ENCODE peak calls at places on chromosomes 5 and 9, in eight cellular contexts. One of them, this sample, is unnamed.

GRCh38 chr9:83934569-83935275 is 13.5 kb upstream of the KIF27 start:
- DNase-seq in astrocyte of the spinal cord: peak; percentile 46
- DNase-seq in AG04450: no peak
- DNase-seq in fibroblast of mammary gland: peak; percentile 83
- DNase-seq in endothelial cell of umbilical vein: no peak
- DNase-seq in Peyer's patch: no peak
- DNase-seq in HCT116: no peak
- DNase-seq in body of pancreas: no peak
- DNase-seq in this sample: no peak

GRCh38 chr5:60856059-60856458 is 12.0 kb upstream of the ELOVL7 start:
- DNase-seq in astrocyte of the spinal cord: no peak
- DNase-seq in AG04450: no peak
- DNase-seq in fibroblast of mammary gland: peak; percentile 81
- DNase-seq in endothelial cell of umbilical vein: no peak
- DNase-seq in Peyer's patch: no peak
- DNase-seq in HCT116: no peak
- DNase-seq in body of pancreas: no peak
- DNase-seq in this sample: no peak

GRCh38 chr5:149687789-149688188 is 42.3 kb upstream of the PPARGC1B start:
- DNase-seq in astrocyte of the spinal cord: no peak
- DNase-seq in AG04450: no peak
- DNase-seq in fibroblast of mammary gland: no peak
- DNase-seq in endothelial cell of umbilical vein: no peak
- DNase-seq in Peyer's patch: no peak
- DNase-seq in HCT116: no peak
- DNase-seq in body of pancreas: no peak
- DNase-seq in this sample: no peak

GRCh38 chr5:53983568-53984465 is 326.6 kb downstream of the ARL15 start:
- DNase-seq in astrocyte of the spinal cord: no peak
- DNase-seq in AG04450: no peak
- DNase-seq in fibroblast of mammary gland: peak; percentile 69
- DNase-seq in endothelial cell of umbilical vein: no peak
- DNase-seq in Peyer's patch: no peak
- DNase-seq in HCT116: no peak
- DNase-seq in body of pancreas: no peak
- DNase-seq in this sample: no peak

GRCh38 chr9:17813798-17814197 is 234.9 kb downstream of the SH3GL2 start:
- DNase-seq in astrocyte of the spinal cord: no peak
- DNase-seq in AG04450: no peak
- DNase-seq in fibroblast of mammary gland: no peak
- DNase-seq in endothelial cell of umbilical vein: no peak
- DNase-seq in Peyer's patch: no peak
- DNase-seq in HCT116: no peak
- DNase-seq in body of pancreas: no peak
- DNase-seq in this sample: no peak

GRCh38 chr9:34520096-34520495 is 2.7 kb downstream of the ENHO start:
- DNase-seq in astrocyte of the spinal cord: no peak
- DNase-seq in AG04450: no peak
- DNase-seq in fibroblast of mammary gland: no peak
- DNase-seq in endothelial cell of umbilical vein: no peak
- DNase-seq in Peyer's patch: no peak
- DNase-seq in HCT116: no peak
- DNase-seq in body of pancreas: no peak
- DNase-seq in this sample: no peak

GRCh38 chr9:34289159-34289558 is 39.9 kb downstream of the KIF24 start:
- DNase-seq in astrocyte of the spinal cord: no peak
- DNase-seq in AG04450: no peak
- DNase-seq in fibroblast of mammary gland: no peak
- DNase-seq in endothelial cell of umbilical vein: no peak
- DNase-seq in Peyer's patch: no peak
- DNase-seq in HCT116: no peak
- DNase-seq in body of pancreas: no peak
- DNase-seq in this sample: no peak

GRCh38 chr5:42970636-42971559 is 69.2 kb downstream of the ANXA2R start:
- DNase-seq in astrocyte of the spinal cord: no peak
- DNase-seq in AG04450: no peak
- DNase-seq in fibroblast of mammary gland: no peak
- DNase-seq in endothelial cell of umbilical vein: no peak
- DNase-seq in Peyer's patch: no peak
- DNase-seq in HCT116: no peak
- DNase-seq in body of pancreas: no peak
- DNase-seq in this sample: no peak

GRCh38 chr5:142239394-142240159 is 85.2 kb downstream of the SPRY4 start:
- DNase-seq in astrocyte of the spinal cord: no peak
- DNase-seq in AG04450: no peak
- DNase-seq in fibroblast of mammary gland: no peak
- DNase-seq in endothelial cell of umbilical vein: no peak
- DNase-seq in Peyer's patch: no peak
- DNase-seq in HCT116: no peak
- DNase-seq in body of pancreas: no peak
- DNase-seq in this sample: no peak

GRCh38 chr5:132566657-132567056 is 9.9 kb downstream of the RAD50 start:
- DNase-seq in astrocyte of the spinal cord: no peak
- DNase-seq in AG04450: no peak
- DNase-seq in fibroblast of mammary gland: no peak
- DNase-seq in endothelial cell of umbilical vein: no peak
- DNase-seq in Peyer's patch: no peak
- DNase-seq in HCT116: no peak
- DNase-seq in body of pancreas: no peak
- DNase-seq in this sample: no peak

GRCh38 chr9:133347515-133347984 is 381 bp downstream of the MED22 start:
- DNase-seq in astrocyte of the spinal cord: peak; percentile 28
- DNase-seq in AG04450: no peak
- DNase-seq in fibroblast of mammary gland: no peak
- DNase-seq in endothelial cell of umbilical vein: peak; percentile 35
- DNase-seq in Peyer's patch: no peak
- DNase-seq in HCT116: no peak
- DNase-seq in body of pancreas: peak; percentile 44
- DNase-seq in this sample: no peak

GRCh38 chr9:115349542-115349941 is 231.6 kb upstream of the TNC start:
- DNase-seq in astrocyte of the spinal cord: peak; percentile 18
- DNase-seq in AG04450: no peak
- DNase-seq in fibroblast of mammary gland: peak; percentile 29
- DNase-seq in endothelial cell of umbilical vein: no peak
- DNase-seq in Peyer's patch: no peak
- DNase-seq in HCT116: no peak
- DNase-seq in body of pancreas: no peak
- DNase-seq in this sample: no peak

GRCh38 chr5:56625577-56625976 is 189.8 kb upstream of the MAP3K1 start:
- DNase-seq in astrocyte of the spinal cord: peak; percentile 92
- DNase-seq in AG04450: peak; percentile 78
- DNase-seq in fibroblast of mammary gland: peak; percentile 79
- DNase-seq in endothelial cell of umbilical vein: peak; percentile 81
- DNase-seq in Peyer's patch: no peak
- DNase-seq in HCT116: no peak
- DNase-seq in body of pancreas: no peak
- DNase-seq in this sample: peak; percentile 38

GRCh38 chr5:146334074-146334533 is 4.5 kb upstream of the POU4F3 start:
- DNase-seq in astrocyte of the spinal cord: no peak
- DNase-seq in AG04450: no peak
- DNase-seq in fibroblast of mammary gland: no peak
- DNase-seq in endothelial cell of umbilical vein: no peak
- DNase-seq in Peyer's patch: no peak
- DNase-seq in HCT116: no peak
- DNase-seq in body of pancreas: no peak
- DNase-seq in this sample: no peak

GRCh38 chr9:108865037-108865436 is 3.0 kb downstream of the ACTL7A start:
- DNase-seq in astrocyte of the spinal cord: no peak
- DNase-seq in AG04450: no peak
- DNase-seq in fibroblast of mammary gland: peak; percentile 2
- DNase-seq in endothelial cell of umbilical vein: no peak
- DNase-seq in Peyer's patch: no peak
- DNase-seq in HCT116: no peak
- DNase-seq in body of pancreas: no peak
- DNase-seq in this sample: no peak

GRCh38 chr5:146426853-146427618 is 20.1 kb upstream of the TCERG1 start:
- DNase-seq in astrocyte of the spinal cord: peak; percentile 50
- DNase-seq in AG04450: no peak
- DNase-seq in fibroblast of mammary gland: peak; percentile 54
- DNase-seq in endothelial cell of umbilical vein: peak; percentile 44
- DNase-seq in Peyer's patch: no peak
- DNase-seq in HCT116: peak; percentile 26
- DNase-seq in body of pancreas: no peak
- DNase-seq in this sample: no peak

GRCh38 chr5:169112016-169112415 is 188.9 kb downstream of the SLIT3 start:
- DNase-seq in astrocyte of the spinal cord: no peak
- DNase-seq in AG04450: no peak
- DNase-seq in fibroblast of mammary gland: no peak
- DNase-seq in endothelial cell of umbilical vein: no peak
- DNase-seq in Peyer's patch: no peak
- DNase-seq in HCT116: no peak
- DNase-seq in body of pancreas: no peak
- DNase-seq in this sample: no peak

GRCh38 chr9:107213561-107214028 is 69.5 kb upstream of the RAD23B start:
- DNase-seq in astrocyte of the spinal cord: peak; percentile 94
- DNase-seq in AG04450: peak; percentile 73
- DNase-seq in fibroblast of mammary gland: peak; percentile 95
- DNase-seq in endothelial cell of umbilical vein: peak; percentile 50
- DNase-seq in Peyer's patch: peak; percentile 55
- DNase-seq in HCT116: peak; percentile 96
- DNase-seq in body of pancreas: peak; percentile 9
- DNase-seq in this sample: peak; percentile 96

GRCh38 chr5:132667761-132668705 is 5.8 kb upstream of the IL4 start:
- DNase-seq in astrocyte of the spinal cord: no peak
- DNase-seq in AG04450: no peak
- DNase-seq in fibroblast of mammary gland: no peak
- DNase-seq in endothelial cell of umbilical vein: no peak
- DNase-seq in Peyer's patch: no peak
- DNase-seq in HCT116: no peak
- DNase-seq in body of pancreas: no peak
- DNase-seq in this sample: no peak

GRCh38 chr9:110521211-110521610 is 58.3 kb downstream of the SVEP1 start:
- DNase-seq in astrocyte of the spinal cord: no peak
- DNase-seq in AG04450: no peak
- DNase-seq in fibroblast of mammary gland: no peak
- DNase-seq in endothelial cell of umbilical vein: no peak
- DNase-seq in Peyer's patch: no peak
- DNase-seq in HCT116: no peak
- DNase-seq in body of pancreas: no peak
- DNase-seq in this sample: no peak

GRCh38 chr9:36120705-36121104 is 15.8 kb upstream of the GLIPR2 start:
- DNase-seq in astrocyte of the spinal cord: no peak
- DNase-seq in AG04450: no peak
- DNase-seq in fibroblast of mammary gland: no peak
- DNase-seq in endothelial cell of umbilical vein: no peak
- DNase-seq in Peyer's patch: no peak
- DNase-seq in HCT116: no peak
- DNase-seq in body of pancreas: no peak
- DNase-seq in this sample: no peak

GRCh38 chr5:94830520-94830919 is 212.1 kb downstream of the SLF1 start:
- DNase-seq in astrocyte of the spinal cord: no peak
- DNase-seq in AG04450: no peak
- DNase-seq in fibroblast of mammary gland: peak; percentile 32
- DNase-seq in endothelial cell of umbilical vein: peak; percentile 20
- DNase-seq in Peyer's patch: no peak
- DNase-seq in HCT116: peak; percentile 8
- DNase-seq in body of pancreas: no peak
- DNase-seq in this sample: no peak

GRCh38 chr5:27434335-27434734 is 395.9 kb upstream of the CDH9 start:
- DNase-seq in astrocyte of the spinal cord: no peak
- DNase-seq in AG04450: no peak
- DNase-seq in fibroblast of mammary gland: no peak
- DNase-seq in endothelial cell of umbilical vein: no peak
- DNase-seq in Peyer's patch: no peak
- DNase-seq in HCT116: no peak
- DNase-seq in body of pancreas: no peak
- DNase-seq in this sample: no peak

GRCh38 chr9:37596504-37596903 is 4.1 kb upstream of the TOMM5 start:
- DNase-seq in astrocyte of the spinal cord: no peak
- DNase-seq in AG04450: no peak
- DNase-seq in fibroblast of mammary gland: no peak
- DNase-seq in endothelial cell of umbilical vein: no peak
- DNase-seq in Peyer's patch: no peak
- DNase-seq in HCT116: no peak
- DNase-seq in body of pancreas: no peak
- DNase-seq in this sample: no peak

GRCh38 chr5:73419414-73420390 is 28.9 kb downstream of the FOXD1 start:
- DNase-seq in astrocyte of the spinal cord: peak; percentile 94
- DNase-seq in AG04450: peak; percentile 69
- DNase-seq in fibroblast of mammary gland: peak; percentile 50
- DNase-seq in endothelial cell of umbilical vein: no peak
- DNase-seq in Peyer's patch: no peak
- DNase-seq in HCT116: no peak
- DNase-seq in body of pancreas: no peak
- DNase-seq in this sample: no peak
- H3K4me3 ChIP-seq in astrocyte of the spinal cord: peak overlapping the region; percentile 0
- H3K4me3 ChIP-seq in AG04450: peak overlapping the region; percentile 43
- H3K4me3 ChIP-seq in fibroblast of mammary gland: peak overlapping the region; percentile 10
- H3K4me3 ChIP-seq in endothelial cell of umbilical vein: no peak overlapping the region
- H3K4me3 ChIP-seq in Peyer's patch: peak overlapping the region; percentile 19
- H3K4me3 ChIP-seq in HCT116: no peak overlapping the region
- H3K4me3 ChIP-seq in body of pancreas: no peak overlapping the region
- H3K4me3 ChIP-seq in this sample: peak overlapping the region; percentile 10

GRCh38 chr9:130659699-130660248 is 4.6 kb upstream of the PRDM12 start:
- DNase-seq in astrocyte of the spinal cord: no peak
- DNase-seq in AG04450: no peak
- DNase-seq in fibroblast of mammary gland: no peak
- DNase-seq in endothelial cell of umbilical vein: no peak
- DNase-seq in Peyer's patch: no peak
- DNase-seq in HCT116: no peak
- DNase-seq in body of pancreas: no peak
- DNase-seq in this sample: no peak
- H3K4me3 ChIP-seq in astrocyte of the spinal cord: no peak overlapping the region
- H3K4me3 ChIP-seq in AG04450: no peak overlapping the region
- H3K4me3 ChIP-seq in fibroblast of mammary gland: no peak overlapping the region
- H3K4me3 ChIP-seq in endothelial cell of umbilical vein: no peak overlapping the region
- H3K4me3 ChIP-seq in Peyer's patch: peak overlapping the region; percentile 35
- H3K4me3 ChIP-seq in HCT116: no peak overlapping the region
- H3K4me3 ChIP-seq in body of pancreas: no peak overlapping the region
- H3K4me3 ChIP-seq in this sample: no peak overlapping the region

DNA sequence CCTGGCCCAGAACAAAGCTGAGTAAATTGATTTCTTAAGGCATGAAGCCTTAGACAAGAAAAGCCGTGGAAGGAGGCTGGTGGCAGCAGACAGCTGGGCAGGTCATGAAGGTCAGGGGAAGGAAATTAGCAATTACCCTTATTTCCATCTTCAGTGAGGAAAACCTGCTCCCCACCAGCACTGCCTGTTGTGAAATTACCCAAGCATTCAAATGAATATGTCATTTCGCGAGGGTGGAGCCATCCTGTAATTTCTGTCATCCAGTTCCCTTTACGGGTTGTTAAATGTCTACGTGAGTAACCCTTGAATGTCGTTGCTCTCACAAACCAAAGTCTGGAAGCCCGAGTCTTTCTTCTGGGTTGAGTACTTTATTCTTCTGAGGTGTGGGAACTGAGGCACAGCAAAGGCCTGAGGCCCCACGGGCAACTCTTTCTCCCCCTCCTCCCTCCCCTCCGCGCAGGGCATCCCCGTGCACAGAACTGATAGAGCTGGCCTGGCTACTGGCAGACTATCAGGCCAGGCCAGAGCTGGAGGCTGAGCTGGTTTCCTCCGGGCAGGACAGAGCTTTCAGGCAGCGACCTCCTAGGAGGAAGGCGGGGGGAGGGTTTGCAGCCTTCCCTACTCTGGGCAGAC is 22.0 kb upstream of the AK3 start:
- DNase-seq in astrocyte of the spinal cord: peak; percentile 25
- DNase-seq in AG04450: no peak
- DNase-seq in fibroblast of mammary gland: peak; percentile 64
- DNase-seq in endothelial cell of umbilical vein: peak; percentile 80
- DNase-seq in Peyer's patch: peak; percentile 62
- DNase-seq in HCT116: no peak
- DNase-seq in body of pancreas: peak; percentile 57
- DNase-seq in this sample: no peak
- H3K4me3 ChIP-seq in astrocyte of the spinal cord: no peak overlapping the region
- H3K4me3 ChIP-seq in AG04450: no peak overlapping the region
- H3K4me3 ChIP-seq in fibroblast of mammary gland: no peak overlapping the region
- H3K4me3 ChIP-seq in endothelial cell of umbilical vein: no peak overlapping the region
- H3K4me3 ChIP-seq in Peyer's patch: peak overlapping the region; percentile 31
- H3K4me3 ChIP-seq in HCT116: no peak overlapping the region
- H3K4me3 ChIP-seq in body of pancreas: no peak overlapping the region
- H3K4me3 ChIP-seq in this sample: no peak overlapping the region

GRCh38 chr9:96877269-96877668 is 23.0 kb upstream of the ZNF782 start:
- DNase-seq in astrocyte of the spinal cord: no peak
- DNase-seq in AG04450: no peak
- DNase-seq in fibroblast of mammary gland: no peak
- DNase-seq in endothelial cell of umbilical vein: no peak
- DNase-seq in Peyer's patch: no peak
- DNase-seq in HCT116: no peak
- DNase-seq in body of pancreas: no peak
- DNase-seq in this sample: no peak
- H3K4me3 ChIP-seq in astrocyte of the spinal cord: peak overlapping the region; percentile 28
- H3K4me3 ChIP-seq in AG04450: no peak overlapping the region
- H3K4me3 ChIP-seq in fibroblast of mammary gland: no peak overlapping the region
- H3K4me3 ChIP-seq in endothelial cell of umbilical vein: peak overlapping the region; percentile 33
- H3K4me3 ChIP-seq in Peyer's patch: no peak overlapping the region
- H3K4me3 ChIP-seq in HCT116: no peak overlapping the region
- H3K4me3 ChIP-seq in body of pancreas: no peak overlapping the region
- H3K4me3 ChIP-seq in this sample: peak overlapping the region; percentile 35